ENCODE peak calls at places on chromosomes 3 and 15, in six cellular contexts. G is cardiac fibroblast, J is pancreas, F is heart left ventricle, N is brain microvascular endothelial cell, W is HCT116. B is an unnamed sample.

GRCh38 chr3:190718097-190718496 is 144.4 kb downstream of the GMNC start:
- DNase-seq in G (no peak), J (no peak), F (no peak), N (no peak), W (no peak), B (no peak)

GRCh38 chr15:36363335-36363734 is 216.1 kb upstream of the CDIN1 start:
- DNase-seq in G (peak), J (no peak), F (no peak), N (peak), W (peak), B (peak)

GRCh38 chr3:196643201-196643749 is 3.8 kb downstream of the NRROS start:
- DNase-seq in G (no peak), J (no peak), F (no peak), N (no peak), W (no peak), B (no peak)

GRCh38 chr3:13544293-13544831 is 4.6 kb upstream of the FBLN2 start:
- DNase-seq in G (peak), J (no peak), F (no peak), N (peak), W (no peak), B (peak)

GRCh38 chr3:173078525-173078924 is 62.5 kb downstream of the SPATA16 start:
- DNase-seq in G (no peak), J (no peak), F (no peak), N (no peak), W (no peak), B (no peak)

GRCh38 chr15:68631621-68632051 is 52.8 kb downstream of the CORO2B start:
- DNase-seq in G (no peak), J (no peak), F (no peak), N (no peak), W (no peak), B (no peak)

GRCh38 chr3:14991148-14991742 is 43.9 kb downstream of the NR2C2 start:
- DNase-seq in G (peak), J (no peak), F (no peak), N (no peak), W (no peak), B (no peak)

GRCh38 chr3:150407051-150407817 is 864 bp upstream of the TSC22D2 start:
- DNase-seq in G (peak), J (no peak), F (no peak), N (no peak), W (no peak), B (peak)

GRCh38 chr3:124599779-124600693 is 130.2 kb upstream of the UMPS start:
- DNase-seq in G (no peak), J (no peak), F (peak), N (peak), W (peak), B (no peak)

GRCh38 chr15:36678308-36678707 is 98.9 kb downstream of the CDIN1 start:
- DNase-seq in G (no peak), J (no peak), F (no peak), N (no peak), W (no peak), B (no peak)

GRCh38 chr3:42117175-42118008 is 26.2 kb downstream of the TRAK1 start:
- DNase-seq in G (peak), J (peak), F (peak), N (peak), W (peak), B (peak)

GRCh38 chr3:128720891-128721290 is 5.1 kb upstream of the RAB7A start:
- DNase-seq in G (no peak), J (no peak), F (no peak), N (no peak), W (no peak), B (no peak)

GRCh38 chr15:29805043-29805707 is 17.1 kb downstream of the TJP1 start:
- DNase-seq in G (peak), J (no peak), F (no peak), N (peak), W (no peak), B (no peak)

GRCh38 chr3:129795596-129795995 is 97.9 kb downstream of the TMCC1 start:
- DNase-seq in G (no peak), J (no peak), F (no peak), N (peak), W (peak), B (no peak)

GRCh38 chr3:48596157-48596556 is 1.0 kb upstream of the COL7A1 start:
- DNase-seq in G (no peak), J (no peak), F (no peak), N (no peak), W (no peak), B (no peak)
- H3K4me3 ChIP-seq in G (no peak), J (no peak), F (no peak), N (no peak), W (no peak), B (no peak)

GRCh38 chr3:10505050-10505790 is at the start of gene ATP2B2:
- DNase-seq in G (no peak), J (no peak), F (no peak), N (no peak), W (no peak), B (no peak)
- H3K4me3 ChIP-seq in G (no peak), J (peak), F (peak), N (peak), W (no peak), B (no peak)

DNA sequence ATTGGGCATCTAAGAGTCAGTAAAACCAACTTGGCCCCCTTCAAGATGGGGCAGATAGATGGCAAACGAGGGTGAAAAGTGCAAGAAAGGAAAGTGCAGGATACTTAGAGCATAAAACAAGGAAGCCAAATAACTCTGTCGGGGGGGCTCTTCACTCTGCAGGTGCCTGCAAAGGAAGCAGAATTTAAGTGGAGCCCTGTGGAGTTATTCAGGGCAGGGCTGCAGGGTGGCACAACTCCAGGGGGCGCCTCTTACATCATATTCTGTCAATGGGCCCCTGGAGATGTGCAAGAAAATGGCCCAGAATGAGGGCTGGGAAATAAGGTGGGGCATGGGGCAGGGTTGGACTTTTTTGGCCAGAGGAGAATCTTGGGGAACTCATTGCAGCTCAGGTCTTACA is 69.7 kb downstream of the CD47 start:
- DNase-seq in G (no peak), J (no peak), F (no peak), N (no peak), W (no peak), B (no peak)
- H3K4me3 ChIP-seq in G (no peak), J (no peak), F (no peak), N (no peak), W (no peak), B (no peak)

DNA sequence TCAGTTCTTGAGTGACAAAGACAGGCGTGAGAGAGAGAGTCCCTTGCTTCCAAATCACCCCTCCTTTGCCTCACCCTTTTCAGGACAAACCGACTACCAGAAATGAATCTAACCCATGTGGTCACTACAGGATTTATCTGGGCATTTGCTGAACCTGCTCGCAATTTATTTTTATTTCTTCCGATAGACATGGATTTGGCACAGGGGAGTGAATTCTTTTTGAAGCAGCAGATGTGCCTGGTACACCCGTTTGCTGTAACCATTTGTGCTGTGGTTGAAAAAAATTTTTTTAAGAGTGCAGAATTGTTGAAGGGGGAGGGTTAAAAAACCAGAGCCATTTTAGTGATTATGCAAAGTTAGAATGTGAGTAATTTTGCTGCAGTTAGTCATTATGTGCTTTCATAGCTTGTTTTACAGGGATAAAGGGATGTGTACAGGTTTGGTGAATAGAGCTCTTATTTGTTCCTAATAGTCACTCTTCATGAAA is 442.0 kb downstream of the LPP start:
- DNase-seq in G (peak), J (no peak), F (no peak), N (no peak), W (no peak), B (peak)
- H3K4me3 ChIP-seq in G (no peak), J (no peak), F (peak), N (no peak), W (no peak), B (no peak)

GRCh38 chr3:165444745-165445144 is 248.6 kb upstream of the SLITRK3 start:
- DNase-seq in G (no peak), J (no peak), F (no peak), N (no peak), W (no peak), B (no peak)

GRCh38 chr3:165443664-165444063 is 247.5 kb upstream of the SLITRK3 start:
- DNase-seq in G (no peak), J (no peak), F (no peak), N (no peak), W (no peak), B (no peak)

GRCh38 chr3:165440380-165440779 is 244.2 kb upstream of the SLITRK3 start:
- DNase-seq in G (no peak), J (no peak), F (no peak), N (no peak), W (no peak), B (no peak)

DNA sequence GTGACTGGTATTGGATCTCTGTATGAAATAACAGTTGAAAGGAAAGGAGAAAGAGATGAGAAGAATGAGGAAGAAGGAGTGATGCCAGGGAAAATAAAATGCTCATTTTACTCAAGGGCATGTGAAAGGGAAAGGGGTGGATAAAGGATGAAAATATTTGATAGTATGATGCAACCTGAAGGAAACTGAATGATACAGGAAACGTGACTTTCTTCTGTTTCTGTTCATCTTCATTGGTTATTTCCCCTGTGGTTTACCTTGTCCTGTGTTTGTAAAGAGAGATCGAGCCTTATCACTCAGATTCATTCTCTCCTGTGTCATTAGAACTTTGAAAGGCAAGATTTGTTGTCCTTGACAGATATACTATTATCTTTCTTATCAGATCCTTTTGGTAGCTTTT is 243.6 kb upstream of the SLITRK3 start:
- DNase-seq in G (no peak), J (no peak), F (no peak), N (no peak), W (no peak), B (no peak)
- H3K4me3 ChIP-seq in G (no peak), J (no peak), F (no peak), N (no peak), W (no peak), B (no peak)

DNA sequence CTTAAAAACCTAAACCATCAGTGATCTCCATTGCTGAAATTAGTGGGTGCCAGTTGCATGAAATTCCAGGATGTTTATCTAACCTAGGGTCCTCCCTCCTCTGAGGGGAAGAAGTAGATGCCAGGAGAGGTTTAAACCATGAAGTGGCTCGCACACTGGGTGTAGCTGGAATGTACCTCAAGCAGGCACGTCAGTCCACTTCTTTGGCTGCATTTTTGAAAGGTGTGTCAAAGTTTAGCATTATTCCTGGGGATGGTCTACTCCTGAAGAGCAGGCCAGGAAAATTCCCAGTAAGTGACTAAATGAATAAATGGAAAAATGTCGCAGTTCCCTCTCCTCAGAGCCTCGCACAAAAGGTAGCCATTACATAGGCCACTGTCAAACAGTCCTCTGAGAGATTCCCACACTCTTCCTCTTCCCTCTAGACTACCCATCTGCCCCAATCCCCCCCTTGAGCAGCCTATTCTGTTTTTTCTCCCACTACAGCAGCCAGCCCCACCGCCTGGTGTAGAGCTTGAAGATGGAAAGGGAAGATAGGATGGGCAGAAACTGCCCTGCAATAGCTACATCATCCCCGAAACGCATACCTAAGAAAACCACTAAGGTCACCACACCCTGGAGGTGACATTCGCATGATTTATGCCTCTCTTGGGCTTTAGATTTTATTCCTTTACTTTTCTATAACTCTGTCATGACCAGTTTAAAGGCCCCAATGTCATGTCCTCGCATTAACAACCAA is 663 bp upstream of the TMOD3 start:
- DNase-seq in G (no peak), J (no peak), F (no peak), N (no peak), W (no peak), B (no peak)
- H3K4me3 ChIP-seq in G (no peak), J (peak), F (peak), N (no peak), W (peak), B (no peak)

DNA sequence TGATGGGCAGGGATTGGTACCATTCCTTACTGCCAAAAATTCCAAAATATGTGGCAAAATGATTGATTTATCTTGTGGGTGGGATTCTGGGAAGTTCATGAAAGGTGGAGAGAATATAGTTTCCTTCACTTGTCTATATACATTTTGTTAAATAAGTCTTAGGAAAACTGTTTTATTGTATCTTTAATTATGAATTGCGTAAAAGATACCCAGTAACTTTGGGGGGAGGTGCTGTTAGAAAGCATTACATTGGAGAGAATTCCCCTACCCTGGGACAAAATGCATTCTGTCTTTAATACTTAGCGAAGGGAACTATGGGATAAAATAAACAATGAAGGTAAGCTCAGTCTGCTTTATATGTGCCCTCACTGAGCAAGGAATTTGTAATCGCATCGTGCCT is 4.6 kb downstream of the SETD5 start:
- DNase-seq in G (no peak), J (no peak), F (no peak), N (no peak), W (no peak), B (no peak)
- H3K4me3 ChIP-seq in G (no peak), J (no peak), F (peak), N (peak), W (no peak), B (no peak)

GRCh38 chr15:96343529-96344072 is 13.1 kb downstream of the NR2F2 start:
- DNase-seq in G (no peak), J (no peak), F (no peak), N (no peak), W (no peak), B (no peak)
- H3K4me3 ChIP-seq in G (peak), J (peak), F (peak), N (peak), W (no peak), B (no peak)

B was measured in BJ.